ENCODE peak calls at places on chromosomes 2 and 18, in five cellular contexts. G is PC-3; E is CD4-positive, alpha-beta memory T cell; C is uterus; U is IMR-90. V is an unnamed sample.

GRCh38 chr18:62810682-62811081 is 95.3 kb downstream of the PHLPP1 start:
- DNase-seq in U (no peak), E (no peak), C (no peak), G (no peak), V (no peak)

GRCh38 chr2:241813806-241814570 is 5.0 kb downstream of the NEU4 start:
- DNase-seq in G (no peak), U (no peak), C (no peak), E (peak; percentile 17), V (no peak)

GRCh38 chr2:110745048-110745447 is 12.7 kb downstream of the ACOXL start:
- DNase-seq in C (no peak), E (no peak), U (no peak), G (no peak), V (no peak)

GRCh38 chr18:76993085-76993382 is 139.5 kb downstream of the MBP start:
- DNase-seq in C (no peak), G (no peak), E (no peak), U (no peak), V (no peak)

GRCh38 chr2:179240481-179241451 is 23.9 kb downstream of the SESTD1 start:
- DNase-seq in G (no peak), E (no peak), C (no peak), U (no peak), V (no peak)

GRCh38 chr2:77513191-77513590 is 9.0 kb downstream of the LRRTM4 start:
- DNase-seq in G (peak; percentile 23), U (no peak), C (no peak), E (no peak), V (no peak)

GRCh38 chr2:127053731-127054603 is 53.0 kb downstream of the BIN1 start:
- DNase-seq in G (no peak), E (no peak), C (peak; percentile 22), U (no peak), V (peak; percentile 15)

GRCh38 chr2:37672104-37672869 is 845 bp upstream of the CDC42EP3 start:
- DNase-seq in G (peak; percentile 81), U (peak; percentile 88), E (peak; percentile 56), C (peak; percentile 81), V (peak; percentile 75)

GRCh38 chr2:96156926-96157648 is 11.8 kb upstream of the DUSP2 start:
- DNase-seq in E (no peak), G (no peak), C (no peak), U (no peak), V (no peak)

GRCh38 chr2:122451040-122451439 is 695.6 kb downstream of the TSN start:
- DNase-seq in E (no peak), U (peak; percentile 21), G (peak; percentile 66), C (no peak), V (no peak)

GRCh38 chr2:67054725-67055124 is 342.4 kb upstream of the ETAA1 start:
- DNase-seq in U (no peak), E (no peak), C (no peak), G (no peak), V (no peak)

GRCh38 chr18:73750052-73750451 is 397.6 kb downstream of the FBXO15 start:
- DNase-seq in U (peak; percentile 30), G (no peak), E (no peak), C (no peak), V (no peak)

GRCh38 chr2:236366406-236366805 is 102.2 kb upstream of the ASB18 start:
- DNase-seq in G (no peak), E (peak; percentile 37), C (no peak), U (no peak), V (no peak)

GRCh38 chr2:169798397-169798717 is 314 bp upstream of the SSB start:
- DNase-seq in U (no peak), E (no peak), G (no peak), C (no peak), V (no peak)

GRCh38 chr2:101474752-101475384 is at the start of gene RFX8:
- DNase-seq in G (peak; percentile 53), E (peak; percentile 58), C (peak; percentile 24), U (peak; percentile 95), V (no peak)

GRCh38 chr2:174009488-174010223 is 44.5 kb upstream of the SP3 start:
- DNase-seq in E (no peak), G (no peak), C (no peak), U (peak; percentile 64), V (no peak)

GRCh38 chr2:174465327-174465726 is 21.5 kb downstream of the GPR155 start:
- DNase-seq in U (no peak), E (no peak), G (no peak), C (no peak), V (no peak)

GRCh38 chr18:8450898-8451665 is 158.2 kb upstream of the RAB12 start:
- DNase-seq in C (no peak), U (no peak), G (no peak), E (no peak), V (no peak)

GRCh38 chr2:23592898-23593297 is 207.9 kb downstream of the KLHL29 start:
- DNase-seq in E (no peak), C (no peak), G (no peak), U (no peak), V (no peak)

GRCh38 chr2:31138037-31138962 is at the start of gene GALNT14:
- DNase-seq in E (peak; percentile 1), U (peak; percentile 7), C (peak; percentile 31), G (peak; percentile 54), V (peak; percentile 44)

GRCh38 chr2:85537600-85538506 is 1.1 kb upstream of the MAT2A start:
- DNase-seq in C (peak; percentile 60), G (peak; percentile 31), E (peak; percentile 26), U (no peak), V (peak; percentile 58)

GRCh38 chr2:167052825-167053224 is 164.5 kb downstream of the XIRP2 start:
- DNase-seq in C (no peak), E (no peak), G (peak; percentile 67), U (peak; percentile 84), V (no peak)

GRCh38 chr2:197086500-197086899 is 160.0 kb upstream of the PGAP1 start:
- DNase-seq in U (no peak), G (peak; percentile 15), C (no peak), E (no peak), V (no peak)
- H3K4me3 ChIP-seq in U (no peak overlapping the region), G (no peak overlapping the region), C (no peak overlapping the region), E (no peak overlapping the region), V (no peak overlapping the region)

DNA sequence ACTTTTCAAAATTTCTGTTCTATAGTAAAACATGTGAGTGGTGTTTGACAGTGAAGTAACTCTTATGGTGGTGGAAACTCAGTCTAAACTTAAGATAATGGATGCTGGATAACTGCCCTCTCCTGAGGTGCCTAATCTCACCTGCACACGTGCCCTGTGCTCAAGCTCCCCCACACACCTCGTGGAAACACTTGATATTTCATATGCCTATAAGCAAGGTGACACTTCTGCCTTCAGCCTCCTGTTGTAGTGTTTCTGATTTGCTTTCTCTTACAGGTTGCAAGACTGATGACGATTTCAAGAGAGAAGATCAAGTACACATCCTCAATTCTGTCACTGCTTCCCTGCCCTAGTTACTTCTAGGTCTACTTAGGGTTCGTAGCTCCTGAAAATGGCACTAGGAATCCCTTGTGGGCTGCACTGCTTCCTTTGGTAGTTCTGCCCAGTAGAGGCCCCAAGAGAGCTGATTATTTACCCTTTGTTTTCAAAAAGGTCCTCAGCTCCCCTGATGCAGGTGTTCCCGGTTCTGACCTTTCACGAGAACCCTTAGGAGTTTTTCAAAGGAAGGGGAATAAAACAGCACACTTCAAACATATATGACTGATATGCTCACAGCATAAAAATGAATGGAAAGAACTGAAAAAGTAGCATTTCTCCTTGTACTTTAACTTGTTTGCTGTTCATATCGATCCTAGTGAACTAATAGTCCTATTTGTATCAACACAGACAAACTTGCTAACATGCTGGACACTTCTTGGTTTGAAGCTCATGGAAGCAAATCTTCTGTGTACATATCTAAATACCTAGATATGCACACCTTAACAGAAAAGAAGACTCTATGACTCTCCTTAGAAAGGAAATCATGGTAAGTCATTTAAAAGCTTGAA is 6.7 kb downstream of the CAVIN2 start:
- DNase-seq in E (no peak), C (no peak), U (no peak), G (no peak), V (no peak)
- H3K4me1 ChIP-seq in E (no peaks in the 10 kb centered on the region), C (no peaks in the 10 kb centered on the region), U (peaks cover 12% of the 10 kb centered on the region), G (no peaks in the 10 kb centered on the region), V (peaks cover 98% of the 10 kb centered on the region)

DNA sequence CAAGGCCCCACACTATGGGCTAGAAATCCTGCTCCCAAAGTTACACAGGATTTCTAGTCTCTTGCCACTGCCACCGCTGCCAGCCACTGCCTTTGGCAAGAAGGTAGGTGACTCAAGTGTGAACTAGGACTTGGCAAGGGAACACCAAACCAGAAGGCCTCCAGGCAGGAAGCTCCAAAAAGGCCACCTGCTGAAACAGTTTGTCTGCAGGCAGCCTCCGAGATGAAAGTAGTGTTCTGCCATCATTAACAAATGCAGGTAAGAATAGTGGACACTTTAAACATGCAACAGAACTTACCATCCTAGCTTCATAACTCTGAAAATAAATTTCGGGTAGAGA is 3.9 kb downstream of the ANKRD44 start:
- DNase-seq in E (no peak), G (peak; percentile 85), U (no peak), C (no peak), V (peak; percentile 27)
- H3K4me3 ChIP-seq in E (peak overlapping the region; percentile 87), G (no peak overlapping the region), U (no peak overlapping the region), C (no peak overlapping the region), V (no peak overlapping the region)

DNA sequence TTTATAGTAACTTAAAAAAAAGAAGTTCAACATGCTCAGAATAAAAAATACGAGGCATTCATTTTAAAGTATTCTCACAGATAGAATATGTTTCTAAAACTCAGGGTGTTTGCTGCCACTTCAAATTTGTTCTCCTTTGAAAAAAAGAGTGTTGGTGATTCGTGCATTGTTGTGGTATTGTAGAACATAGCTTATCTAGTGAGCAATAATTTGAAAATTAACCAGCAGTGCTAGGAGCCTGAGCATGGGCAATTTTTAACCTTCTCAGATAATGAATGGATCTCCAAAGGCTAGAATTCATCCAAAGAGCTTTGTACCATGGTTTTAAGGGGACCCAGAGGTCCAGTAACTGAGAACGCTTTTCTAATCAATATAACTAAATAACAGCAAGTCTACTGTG is 3.7 kb downstream of the CYRIA start:
- DNase-seq in C (no peak), U (no peak), G (no peak), E (no peak), V (no peak)
- H3K4me1 ChIP-seq in C (peaks cover 15% of the 10 kb centered on the region), U (peaks cover 24% of the 10 kb centered on the region), G (no peaks in the 10 kb centered on the region), E (peaks cover 9% of the 10 kb centered on the region), V (peaks cover 77% of the 10 kb centered on the region)

GRCh38 chr2:33477473-33478468 is 1.3 kb downstream of the RASGRP3 start:
- DNase-seq in U (no peak), C (no peak), E (no peak), G (no peak), V (peak; percentile 36)
- H3K4me3 ChIP-seq in U (no peak overlapping the region), C (no peak overlapping the region), E (peak overlapping the region; percentile 91), G (no peak overlapping the region), V (peak overlapping the region; percentile 70)

DNA sequence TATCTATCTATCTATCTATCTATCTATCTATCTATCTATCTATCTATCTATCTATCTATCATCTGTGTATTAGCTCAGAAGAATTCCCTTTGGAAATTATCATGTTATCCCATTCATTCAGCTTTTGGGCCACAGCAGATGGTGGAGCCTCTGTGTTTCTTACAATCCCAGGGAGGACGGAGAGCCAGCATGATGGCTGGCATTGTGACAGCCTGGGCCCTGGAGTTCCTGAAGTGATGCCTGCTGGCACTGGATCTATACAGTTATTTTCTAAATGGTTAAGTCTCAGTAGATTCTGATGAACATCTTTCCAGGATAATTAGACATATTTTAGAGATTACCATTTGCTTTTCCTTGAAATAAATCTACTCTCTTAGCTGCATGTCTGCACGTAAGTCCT is 385.4 kb upstream of the NXPH2 start:
- DNase-seq in U (no peak), G (no peak), E (no peak), C (no peak), V (no peak)
- H3K4me1 ChIP-seq in U (no peaks in the 10 kb centered on the region), G (peaks cover 7% of the 10 kb centered on the region), E (no peaks in the 10 kb centered on the region), C (no peaks in the 10 kb centered on the region), V (no peaks in the 10 kb centered on the region)

DNA sequence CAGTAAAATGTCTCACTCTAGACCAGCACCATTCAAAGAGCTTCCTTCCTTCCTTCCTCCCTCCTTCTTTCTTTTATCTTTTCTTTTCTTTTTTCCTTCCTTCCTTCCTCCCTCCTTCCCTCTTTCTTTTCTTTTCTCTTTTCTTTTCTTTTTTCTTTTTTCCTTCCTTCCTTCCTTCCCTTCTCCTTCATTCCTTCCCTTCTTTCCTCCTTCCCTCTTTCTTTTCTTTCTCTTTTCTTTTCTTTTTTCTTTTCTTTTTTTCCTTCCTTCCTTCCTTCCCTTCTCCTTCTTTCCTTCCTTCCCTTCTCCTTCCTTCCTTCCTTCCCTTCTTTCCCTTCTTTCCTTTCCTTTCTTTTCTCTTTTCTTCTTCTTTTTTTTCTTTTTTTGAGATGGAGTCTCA is 985.1 kb downstream of the DSC3 start:
- DNase-seq in G (no peak), U (no peak), E (no peak), C (no peak), V (no peak)
- H3K4me3 ChIP-seq in G (no peak overlapping the region), U (no peak overlapping the region), E (no peak overlapping the region), C (no peak overlapping the region), V (no peak overlapping the region)

V was measured in left ventricle myocardium inferior.